ENCODE peak calls at places on chromosomes 11 and 22, in eight cellular contexts. O is NCI-H69; V is NCI-H1930; E is stimulated activated CD4-positive, alpha-beta T cell treated with anti-CD3 and anti-CD28 coated beads, TNF-alpha, amount 100 ng/mL, for 24 hours; U is activated T-helper 9 cell treated with anti-CD3 and anti-CD28 coated beads, Interleukin-2, amount 50 U/mL, for 16 hours; Q is right lobe of liver; G is stimulated activated naive CD4-positive, alpha-beta T cell; Z is Caco-2. D is an unnamed sample.

GRCh38 chr22:29936186-29936585 is 53.2 kb downstream of the MTMR3 start:
- DNase-seq in O (no peak), V (no peak), E (no peak), U (no peak), Q (no peak), G (no peak), Z (no peak), D (no peak)

GRCh38 chr11:92149996-92150395 is 74.6 kb upstream of the FAT3 start:
- DNase-seq in O (no peak), V (no peak), E (no peak), U (no peak), Q (no peak), G (no peak), Z (no peak), D (no peak)

GRCh38 chr11:72836111-72836510 is 21.9 kb downstream of the ATG16L2 start:
- DNase-seq in O (no peak), V (no peak), E (no peak), U (no peak), Q (no peak), G (no peak), Z (no peak), D (no peak)

GRCh38 chr11:3196161-3197043 is 22.2 kb downstream of the MRGPRG start:
- DNase-seq in O (peak), V (no peak), E (no peak), U (no peak), Q (peak), G (no peak), Z (no peak), D (no peak)

GRCh38 chr11:108474664-108475485 is 7.5 kb upstream of the C11orf65 start:
- DNase-seq in O (no peak), V (no peak), E (no peak), U (no peak), Q (peak), G (no peak), Z (no peak), D (no peak)

GRCh38 chr22:45997077-45997774 is 20.3 kb upstream of the WNT7B start:
- DNase-seq in O (peak), V (no peak), E (no peak), U (no peak), Q (peak), G (no peak), Z (no peak), D (no peak)

GRCh38 chr11:2775626-2776350 is 76.0 kb upstream of the KCNQ1OT1 start:
- DNase-seq in O (no peak), V (no peak), E (no peak), U (no peak), Q (peak), G (no peak), Z (peak), D (no peak)

GRCh38 chr11:12016246-12016645 is 7.8 kb upstream of the DKK3 start:
- DNase-seq in O (no peak), V (no peak), E (no peak), U (no peak), Q (no peak), G (no peak), Z (no peak), D (no peak)

GRCh38 chr11:91170711-91171110 is 947.9 kb upstream of the CHORDC1 start:
- DNase-seq in O (no peak), V (no peak), E (no peak), U (no peak), Q (no peak), G (no peak), Z (no peak), D (no peak)

GRCh38 chr11:12704049-12704448 is 29.8 kb downstream of the TEAD1 start:
- DNase-seq in O (no peak), V (no peak), E (no peak), U (no peak), Q (no peak), G (no peak), Z (no peak), D (no peak)

GRCh38 chr11:57493507-57494503 is 21.7 kb downstream of the SLC43A1 start:
- DNase-seq in O (peak), V (peak), E (peak), U (peak), Q (peak), G (peak), Z (peak), D (peak)

GRCh38 chr11:60848714-60849151 is 6.8 kb downstream of the CCDC86 start:
- DNase-seq in O (no peak), V (no peak), E (no peak), U (no peak), Q (no peak), G (no peak), Z (no peak), D (no peak)

GRCh38 chr11:69297926-69298777 is 4.2 kb downstream of the MYEOV start:
- DNase-seq in O (no peak), V (no peak), E (peak), U (no peak), Q (peak), G (peak), Z (peak), D (no peak)

GRCh38 chr11:88367310-88367709 is 29.8 kb upstream of the CTSC start:
- DNase-seq in O (peak), V (no peak), E (no peak), U (no peak), Q (no peak), G (no peak), Z (no peak), D (no peak)

GRCh38 chr11:103051986-103052385 is 40.0 kb downstream of the DCUN1D5 start:
- DNase-seq in O (no peak), V (no peak), E (no peak), U (no peak), Q (no peak), G (no peak), Z (no peak), D (no peak)

GRCh38 chr11:3169235-3169951 is 4.3 kb upstream of the OSBPL5 start:
- DNase-seq in O (peak), V (no peak), E (peak), U (no peak), Q (peak), G (no peak), Z (no peak), D (no peak)

GRCh38 chr22:33379836-33380235 is 321.7 kb upstream of the SYN3 start:
- DNase-seq in O (no peak), V (no peak), E (no peak), U (no peak), Q (no peak), G (no peak), Z (no peak), D (no peak)